ENCODE peak calls at places on chromosomes 13 and 19, in ten cellular contexts. A is astrocyte, D is esophagus squamous epithelium, P is GM23248, Z is stomach, R is fibroblast of lung, M is heart left ventricle, U is SK-N-SH, I is dorsolateral prefrontal cortex, N is hepatocyte. Y is an unnamed sample.

GRCh38 chr19:950352-951066 is 24.7 kb downstream of the ARID3A start:
- DNase-seq in A (no peak), D (no peak), P (no peak), Z (no peak), R (no peak), M (no peak), U (no peak), I (no peak), N (no peak), Y (no peak)

GRCh38 chr19:44570984-44571684 is 41.7 kb upstream of the CEACAM20 start:
- DNase-seq in A (peak; percentile 41), D (no peak), P (peak; percentile 80), Z (peak; percentile 65), R (peak; percentile 63), M (peak; percentile 40), U (peak; percentile 61), I (no peak), N (peak; percentile 88), Y (no peak)

GRCh38 chr19:7360393-7360984 is 11.8 kb downstream of the ARHGEF18 start:
- DNase-seq in A (peak; percentile 10), D (no peak), P (peak; percentile 24), Z (no peak), R (peak; percentile 29), M (no peak), U (no peak), I (no peak), N (no peak), Y (no peak)

GRCh38 chr19:1264801-1265610 is 4.1 kb upstream of the CIRBP start:
- DNase-seq in A (peak; percentile 76), D (no peak), P (peak; percentile 95), Z (peak; percentile 73), R (peak; percentile 87), M (peak; percentile 87), U (no peak), I (no peak), N (peak; percentile 92), Y (peak; percentile 82)

GRCh38 chr19:33654840-33655508 is 33.2 kb downstream of the CHST8 start:
- DNase-seq in A (no peak), D (no peak), P (no peak), Z (peak; percentile 13), R (no peak), M (no peak), U (no peak), I (no peak), N (no peak), Y (peak; percentile 17)

GRCh38 chr19:6801397-6802086 is 29.0 kb downstream of the VAV1 start:
- DNase-seq in A (peak; percentile 1), D (peak; percentile 29), P (peak; percentile 21), Z (peak; percentile 65), R (peak; percentile 12), M (peak; percentile 72), U (peak; percentile 32), I (peak; percentile 47), N (no peak), Y (peak; percentile 90)

GRCh38 chr19:50328257-50329145 is 676 bp downstream of the KCNC3 start:
- DNase-seq in A (no peak), D (no peak), P (peak; percentile 55), Z (no peak), R (no peak), M (no peak), U (peak; percentile 55), I (no peak), N (peak; percentile 46), Y (peak; percentile 79)

GRCh38 chr19:5935473-5936307 is 21.6 kb downstream of the CAPS start:
- DNase-seq in A (no peak), D (no peak), P (peak; percentile 69), Z (no peak), R (no peak), M (no peak), U (peak; percentile 74), I (no peak), N (no peak), Y (no peak)

GRCh38 chr19:47379398-47379938 is 30.4 kb downstream of the DHX34 start:
- DNase-seq in A (no peak), D (no peak), P (no peak), Z (no peak), R (no peak), M (no peak), U (no peak), I (peak; percentile 93), N (no peak), Y (no peak)

GRCh38 chr13:44364601-44365000 is 9.0 kb upstream of the SERP2 start:
- DNase-seq in A (peak; percentile 81), D (no peak), P (peak; percentile 54), Z (no peak), R (peak; percentile 83), M (no peak), U (no peak), I (no peak), N (no peak), Y (no peak)

GRCh38 chr13:99809931-99810330 is 161.6 kb downstream of the ZIC5 start:
- DNase-seq in A (no peak), D (no peak), P (no peak), Z (no peak), R (no peak), M (no peak), U (no peak), I (no peak), N (peak; percentile 25), Y (no peak)
- H3K27ac ChIP-seq in A (no peak overlapping the region), D (no peak overlapping the region), P (no peak overlapping the region), Z (no peak overlapping the region), R (no peak overlapping the region), M (no peak overlapping the region), U (no peak overlapping the region), I (no peak overlapping the region), N (no peak overlapping the region), Y (no peak overlapping the region)

DNA sequence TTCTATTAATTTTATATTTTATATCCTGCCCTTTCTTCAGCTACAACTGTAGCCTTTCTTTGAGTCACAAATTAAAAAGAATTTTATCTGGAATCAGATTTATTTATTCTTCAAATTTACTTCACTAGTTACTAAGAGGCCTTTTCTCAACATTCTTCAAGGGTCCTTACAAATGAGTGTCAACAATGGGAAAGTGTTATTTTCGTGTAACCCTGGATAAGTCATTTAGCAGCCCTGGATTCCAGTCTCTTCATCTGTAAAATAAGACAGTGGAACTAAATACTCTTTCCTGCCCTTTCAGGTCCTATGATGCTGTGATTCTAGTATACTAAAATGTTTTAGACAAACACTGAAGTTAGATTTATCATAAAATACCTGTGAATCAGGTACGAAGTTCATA is 397.0 kb downstream of the KLF12 start:
- DNase-seq in A (no peak), D (no peak), P (no peak), Z (no peak), R (no peak), M (no peak), U (no peak), I (no peak), N (no peak), Y (no peak)
- H3K27ac ChIP-seq in A (no peak overlapping the region), D (no peak overlapping the region), P (no peak overlapping the region), Z (no peak overlapping the region), R (no peak overlapping the region), M (no peak overlapping the region), U (no peak overlapping the region), I (no peak overlapping the region), N (no peak overlapping the region), Y (no peak overlapping the region)

DNA sequence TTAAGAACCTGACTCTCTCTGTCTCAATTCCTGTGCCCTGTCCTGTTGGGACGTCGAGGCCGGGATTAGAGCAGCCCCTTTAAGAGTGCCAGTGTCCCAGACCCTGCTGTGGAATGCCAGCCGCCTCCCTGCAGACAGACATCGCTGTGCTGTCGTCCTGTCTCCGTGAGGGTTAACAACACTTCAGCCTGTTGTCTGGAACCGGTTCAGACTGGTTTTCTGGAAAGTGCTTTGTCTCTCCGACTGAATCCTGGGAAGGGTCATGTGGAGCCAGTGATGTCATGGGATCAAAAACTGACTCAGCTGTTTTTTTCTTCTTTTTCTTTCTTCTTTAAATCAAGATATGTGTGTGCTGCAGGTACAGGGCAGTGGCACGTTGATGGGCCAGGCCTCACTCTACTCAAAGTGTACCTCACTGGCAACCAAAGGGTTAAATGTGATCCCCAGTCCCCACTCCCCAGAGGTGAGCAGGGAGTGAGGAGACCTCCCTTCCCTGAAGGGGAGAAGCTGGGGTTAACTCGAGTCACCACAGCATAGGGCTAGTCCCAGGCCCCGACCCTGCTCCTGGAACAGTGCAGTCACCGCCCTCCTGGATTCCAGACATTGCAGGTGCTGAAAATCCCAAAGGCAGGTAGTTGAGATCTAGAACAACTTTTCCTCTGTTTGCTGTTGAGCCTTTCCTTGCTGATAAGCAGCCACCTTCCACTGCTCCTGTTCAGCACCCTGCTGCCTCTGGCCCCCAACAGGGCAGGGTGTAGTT is 50.8 kb downstream of the TSSK6 start:
- DNase-seq in A (peak; percentile 62), D (no peak), P (peak; percentile 71), Z (peak; percentile 42), R (peak; percentile 73), M (no peak), U (no peak), I (no peak), N (peak; percentile 90), Y (no peak)
- H3K27ac ChIP-seq in A (peak overlapping the region; percentile 77), D (peak overlapping the region; percentile 75), P (peak overlapping the region; percentile 86), Z (peak overlapping the region; percentile 90), R (peak overlapping the region; percentile 90), M (peak overlapping the region; percentile 94), U (no peak overlapping the region), I (peak overlapping the region; percentile 67), N (peak overlapping the region; percentile 94), Y (peak overlapping the region; percentile 82)

DNA sequence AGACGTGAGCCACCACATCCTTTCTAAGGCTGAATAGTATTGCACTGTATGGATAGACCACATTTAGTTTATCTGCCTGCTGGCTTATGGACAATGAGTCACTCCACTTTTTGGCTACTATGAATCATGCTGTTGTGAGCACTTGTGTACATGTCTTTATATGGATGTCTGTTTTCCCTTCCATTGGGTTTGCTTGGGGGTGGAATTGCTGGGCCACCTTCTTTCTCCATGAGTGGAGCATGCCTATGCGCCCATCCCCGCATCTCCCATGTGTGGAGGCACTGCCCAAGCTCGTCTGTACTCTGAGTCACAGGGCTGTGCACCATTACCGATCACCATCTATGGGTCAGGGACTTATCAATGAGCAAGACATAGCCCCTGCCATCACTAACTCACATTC is 127.2 kb upstream of the GJB6 start:
- DNase-seq in A (peak; percentile 100), D (no peak), P (peak; percentile 94), Z (no peak), R (peak; percentile 100), M (no peak), U (no peak), I (peak; percentile 62), N (no peak), Y (no peak)
- H3K27ac ChIP-seq in A (peak overlapping the region; percentile 20), D (peak overlapping the region; percentile 38), P (peak overlapping the region; percentile 10), Z (no peak overlapping the region), R (no peak overlapping the region), M (no peak overlapping the region), U (no peak overlapping the region), I (no peak overlapping the region), N (no peak overlapping the region), Y (no peak overlapping the region)